ENCODE peak calls at places on chromosomes 11 and 22, in five cellular contexts. One of them, this sample, is unnamed. For H3K27me3, the result is how much of the 10 kb centered on the place peaks cover.

GRCh38 chr11:83437939-83438338 is 151.8 kb upstream of the CCDC90B start:
- DNase-seq in endodermal cell: no peak
- DNase-seq in left ventricle myocardium inferior: no peak
- DNase-seq in adrenal gland: no peak
- DNase-seq in PC-9: no peak
- DNase-seq in this sample: no peak

GRCh38 chr11:116175707-116176106 is 597.1 kb downstream of the BUD13 start:
- DNase-seq in endodermal cell: peak
- DNase-seq in PC-9: no peak
- DNase-seq in adrenal gland: no peak
- DNase-seq in left ventricle myocardium inferior: no peak
- DNase-seq in this sample: peak

GRCh38 chr11:45939836-45940235 is 17.4 kb downstream of the LARGE2 start:
- DNase-seq in adrenal gland: no peak
- DNase-seq in PC-9: no peak
- DNase-seq in left ventricle myocardium inferior: no peak
- DNase-seq in endodermal cell: no peak
- DNase-seq in this sample: no peak

GRCh38 chr11:4546876-4547275 is 1.9 kb downstream of the OR52M1 start:
- DNase-seq in endodermal cell: no peak
- DNase-seq in left ventricle myocardium inferior: no peak
- DNase-seq in adrenal gland: no peak
- DNase-seq in PC-9: no peak
- DNase-seq in this sample: no peak

GRCh38 chr11:30326114-30326783 is 3.3 kb downstream of the ARL14EP start:
- DNase-seq in endodermal cell: no peak
- DNase-seq in left ventricle myocardium inferior: no peak
- DNase-seq in PC-9: no peak
- DNase-seq in adrenal gland: no peak
- DNase-seq in this sample: no peak

GRCh38 chr11:75812542-75813040 is 2.4 kb upstream of the UVRAG start:
- DNase-seq in PC-9: peak
- DNase-seq in left ventricle myocardium inferior: no peak
- DNase-seq in adrenal gland: peak
- DNase-seq in endodermal cell: peak
- DNase-seq in this sample: no peak

GRCh38 chr11:68008381-68009337 is 1.5 kb upstream of the ALDH3B1 start:
- DNase-seq in PC-9: no peak
- DNase-seq in endodermal cell: no peak
- DNase-seq in left ventricle myocardium inferior: no peak
- DNase-seq in adrenal gland: no peak
- DNase-seq in this sample: no peak

GRCh38 chr11:68591719-68592118 is 92.6 kb upstream of the GAL start:
- DNase-seq in adrenal gland: no peak
- DNase-seq in PC-9: no peak
- DNase-seq in left ventricle myocardium inferior: no peak
- DNase-seq in endodermal cell: no peak
- DNase-seq in this sample: no peak

GRCh38 chr11:13126430-13126829 is 117.3 kb downstream of the RASSF10 start:
- DNase-seq in endodermal cell: no peak
- DNase-seq in adrenal gland: no peak
- DNase-seq in PC-9: peak
- DNase-seq in left ventricle myocardium inferior: no peak
- DNase-seq in this sample: no peak

GRCh38 chr11:66268953-66269906 is 791 bp downstream of the RAB1B start:
- DNase-seq in endodermal cell: peak
- DNase-seq in PC-9: no peak
- DNase-seq in adrenal gland: no peak
- DNase-seq in left ventricle myocardium inferior: no peak
- DNase-seq in this sample: peak

GRCh38 chr11:66646875-66647274 is 8.4 kb downstream of the RBM4 start:
- DNase-seq in PC-9: no peak
- DNase-seq in left ventricle myocardium inferior: no peak
- DNase-seq in endodermal cell: no peak
- DNase-seq in adrenal gland: no peak
- DNase-seq in this sample: no peak

GRCh38 chr22:25008666-25009065 is 56.1 kb downstream of the KIAA1671 start:
- DNase-seq in endodermal cell: no peak
- DNase-seq in PC-9: peak
- DNase-seq in left ventricle myocardium inferior: peak
- DNase-seq in adrenal gland: no peak
- DNase-seq in this sample: no peak

GRCh38 chr11:108666373-108666772 is 1.5 kb downstream of the DDX10 start:
- DNase-seq in PC-9: no peak
- DNase-seq in left ventricle myocardium inferior: no peak
- DNase-seq in endodermal cell: peak
- DNase-seq in adrenal gland: no peak
- DNase-seq in this sample: no peak

GRCh38 chr11:108709741-108710140 is 44.9 kb downstream of the DDX10 start:
- DNase-seq in adrenal gland: no peak
- DNase-seq in left ventricle myocardium inferior: no peak
- DNase-seq in PC-9: no peak
- DNase-seq in endodermal cell: no peak
- DNase-seq in this sample: no peak

GRCh38 chr11:57638005-57638760 is 11.5 kb downstream of the YPEL4 start:
- DNase-seq in PC-9: no peak
- DNase-seq in adrenal gland: peak
- DNase-seq in left ventricle myocardium inferior: peak
- DNase-seq in endodermal cell: peak
- DNase-seq in this sample: no peak

GRCh38 chr22:37529652-37530345 is 10.6 kb upstream of the CARD10 start:
- DNase-seq in endodermal cell: no peak
- DNase-seq in adrenal gland: no peak
- DNase-seq in PC-9: no peak
- DNase-seq in left ventricle myocardium inferior: no peak
- DNase-seq in this sample: no peak

GRCh38 chr11:25198704-25199103 is 701.9 kb downstream of the LUZP2 start:
- DNase-seq in PC-9: no peak
- DNase-seq in endodermal cell: no peak
- DNase-seq in adrenal gland: no peak
- DNase-seq in left ventricle myocardium inferior: no peak
- DNase-seq in this sample: no peak

GRCh38 chr11:16598906-16599305 is 139.5 kb upstream of the C11orf58 start:
- DNase-seq in adrenal gland: no peak
- DNase-seq in PC-9: no peak
- DNase-seq in left ventricle myocardium inferior: no peak
- DNase-seq in endodermal cell: no peak
- DNase-seq in this sample: no peak

GRCh38 chr11:94297967-94298576 is 6.3 kb upstream of the IZUMO1R start:
- DNase-seq in adrenal gland: no peak
- DNase-seq in endodermal cell: peak
- DNase-seq in left ventricle myocardium inferior: no peak
- DNase-seq in PC-9: no peak
- DNase-seq in this sample: no peak

GRCh38 chr11:104572279-104572678 is 326.0 kb downstream of the CASP12 start:
- DNase-seq in adrenal gland: no peak
- DNase-seq in left ventricle myocardium inferior: no peak
- DNase-seq in endodermal cell: no peak
- DNase-seq in PC-9: no peak
- DNase-seq in this sample: no peak

GRCh38 chr11:27977031-27977430 is 130.9 kb downstream of the KIF18A start:
- DNase-seq in left ventricle myocardium inferior: no peak
- DNase-seq in PC-9: no peak
- DNase-seq in adrenal gland: no peak
- DNase-seq in endodermal cell: no peak
- DNase-seq in this sample: no peak

GRCh38 chr11:46914363-46914762 is 4.0 kb downstream of the LRP4 start:
- DNase-seq in adrenal gland: peak
- DNase-seq in PC-9: no peak
- DNase-seq in left ventricle myocardium inferior: peak
- DNase-seq in endodermal cell: no peak
- DNase-seq in this sample: peak

GRCh38 chr11:32297629-32298028 is 137.7 kb downstream of the WT1 start:
- DNase-seq in left ventricle myocardium inferior: no peak
- DNase-seq in adrenal gland: no peak
- DNase-seq in endodermal cell: no peak
- DNase-seq in PC-9: peak
- DNase-seq in this sample: no peak

GRCh38 chr11:60307507-60308195 is 19.4 kb upstream of the MS4A6E start:
- DNase-seq in PC-9: no peak
- DNase-seq in endodermal cell: no peak
- DNase-seq in left ventricle myocardium inferior: no peak
- DNase-seq in adrenal gland: no peak
- DNase-seq in this sample: no peak

GRCh38 chr22:39388261-39389011 is 11.1 kb upstream of the TAB1 start:
- DNase-seq in endodermal cell: peak
- DNase-seq in adrenal gland: peak
- DNase-seq in left ventricle myocardium inferior: peak
- DNase-seq in PC-9: peak
- DNase-seq in this sample: peak

GRCh38 chr11:95924414-95924760 is 480 bp upstream of the MTMR2 start:
- DNase-seq in adrenal gland: no peak
- DNase-seq in endodermal cell: no peak
- DNase-seq in left ventricle myocardium inferior: no peak
- DNase-seq in PC-9: peak
- DNase-seq in this sample: no peak

GRCh38 chr22:40128989-40129388 is 48.7 kb upstream of the TNRC6B start:
- DNase-seq in adrenal gland: no peak
- DNase-seq in endodermal cell: no peak
- DNase-seq in PC-9: no peak
- DNase-seq in left ventricle myocardium inferior: no peak
- DNase-seq in this sample: no peak

GRCh38 chr11:20089796-20090653 is 70.2 kb downstream of the DBX1 start:
- DNase-seq in endodermal cell: peak
- DNase-seq in PC-9: no peak
- DNase-seq in left ventricle myocardium inferior: no peak
- DNase-seq in adrenal gland: peak
- DNase-seq in this sample: peak

DNA sequence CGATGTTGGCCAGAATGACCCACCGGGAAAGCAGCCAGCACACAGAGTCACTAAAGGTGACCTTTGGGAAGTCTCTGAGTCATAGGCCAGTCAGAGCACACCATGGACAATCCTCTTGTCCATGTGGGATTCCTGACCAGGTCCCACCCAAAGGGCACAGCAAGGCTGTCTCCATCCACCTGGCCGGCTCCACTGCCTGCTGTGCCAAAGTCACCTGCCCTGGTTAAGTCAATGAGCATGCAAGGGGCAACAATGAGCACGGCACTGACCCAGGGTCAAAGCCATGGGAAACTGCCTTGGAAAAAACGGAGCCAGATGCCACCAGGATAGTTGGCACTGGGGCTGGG is 49.8 kb downstream of the SHANK2 start:
- DNase-seq in adrenal gland: no peak
- DNase-seq in endodermal cell: no peak
- DNase-seq in PC-9: no peak
- DNase-seq in left ventricle myocardium inferior: no peak
- DNase-seq in this sample: no peak
- H3K27me3 ChIP-seq in adrenal gland: under half
- H3K27me3 ChIP-seq in endodermal cell: under half
- H3K27me3 ChIP-seq in PC-9: under half
- H3K27me3 ChIP-seq in left ventricle myocardium inferior: half or more
- H3K27me3 ChIP-seq in this sample: under half

GRCh38 chr11:64040684-64041267 is 5.0 kb downstream of the FLRT1 start:
- DNase-seq in left ventricle myocardium inferior: no peak
- DNase-seq in endodermal cell: peak
- DNase-seq in PC-9: no peak
- DNase-seq in adrenal gland: no peak
- DNase-seq in this sample: peak
- TF ChIP-seq CTCF in left ventricle myocardium inferior: peak
- TF ChIP-seq CTCF in endodermal cell: peak
- TF ChIP-seq CTCF in PC-9: peak
- TF ChIP-seq CTCF in adrenal gland: no peak
- TF ChIP-seq CTCF in this sample: peak

GRCh38 chr22:44944891-44945600 is 64.8 kb downstream of the PHF21B start:
- DNase-seq in endodermal cell: no peak
- DNase-seq in left ventricle myocardium inferior: no peak
- DNase-seq in adrenal gland: no peak
- DNase-seq in PC-9: no peak
- DNase-seq in this sample: no peak

GRCh38 chr22:44943701-44944324 is 66.0 kb downstream of the PHF21B start:
- DNase-seq in adrenal gland: no peak
- DNase-seq in left ventricle myocardium inferior: no peak
- DNase-seq in endodermal cell: no peak
- DNase-seq in PC-9: no peak
- DNase-seq in this sample: no peak

GRCh38 chr22:44942979-44943700 is 66.7 kb downstream of the PHF21B start:
- DNase-seq in adrenal gland: no peak
- DNase-seq in PC-9: no peak
- DNase-seq in endodermal cell: no peak
- DNase-seq in left ventricle myocardium inferior: no peak
- DNase-seq in this sample: no peak

GRCh38 chr22:44947846-44948245 is 62.0 kb downstream of the PHF21B start:
- DNase-seq in left ventricle myocardium inferior: no peak
- DNase-seq in PC-9: no peak
- DNase-seq in adrenal gland: no peak
- DNase-seq in endodermal cell: no peak
- DNase-seq in this sample: no peak

DNA sequence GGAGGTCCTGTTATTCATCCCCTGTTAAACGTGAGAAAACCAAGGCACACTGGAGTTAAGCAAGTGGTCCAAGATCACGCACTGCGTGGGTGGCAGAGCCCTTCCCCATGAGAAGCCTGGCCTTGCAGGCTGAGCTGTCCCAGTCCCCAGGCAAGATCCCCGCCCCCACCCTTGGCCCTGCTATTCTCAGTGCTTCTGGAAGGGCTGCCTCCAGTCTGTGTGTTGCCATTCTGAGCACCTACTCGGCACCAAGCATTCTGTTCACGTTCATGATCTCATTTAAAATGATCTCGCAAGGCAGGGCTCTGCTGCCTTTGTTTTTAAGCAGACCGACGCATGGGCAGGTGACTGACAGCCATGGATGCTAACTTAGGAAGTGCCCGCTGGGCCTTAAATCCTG is 62.8 kb downstream of the PHF21B start:
- DNase-seq in adrenal gland: no peak
- DNase-seq in left ventricle myocardium inferior: no peak
- DNase-seq in endodermal cell: no peak
- DNase-seq in PC-9: no peak
- DNase-seq in this sample: no peak
- H3K27me3 ChIP-seq in adrenal gland: under half
- H3K27me3 ChIP-seq in left ventricle myocardium inferior: under half
- H3K27me3 ChIP-seq in endodermal cell: under half
- H3K27me3 ChIP-seq in PC-9: half or more
- H3K27me3 ChIP-seq in this sample: under half

DNA sequence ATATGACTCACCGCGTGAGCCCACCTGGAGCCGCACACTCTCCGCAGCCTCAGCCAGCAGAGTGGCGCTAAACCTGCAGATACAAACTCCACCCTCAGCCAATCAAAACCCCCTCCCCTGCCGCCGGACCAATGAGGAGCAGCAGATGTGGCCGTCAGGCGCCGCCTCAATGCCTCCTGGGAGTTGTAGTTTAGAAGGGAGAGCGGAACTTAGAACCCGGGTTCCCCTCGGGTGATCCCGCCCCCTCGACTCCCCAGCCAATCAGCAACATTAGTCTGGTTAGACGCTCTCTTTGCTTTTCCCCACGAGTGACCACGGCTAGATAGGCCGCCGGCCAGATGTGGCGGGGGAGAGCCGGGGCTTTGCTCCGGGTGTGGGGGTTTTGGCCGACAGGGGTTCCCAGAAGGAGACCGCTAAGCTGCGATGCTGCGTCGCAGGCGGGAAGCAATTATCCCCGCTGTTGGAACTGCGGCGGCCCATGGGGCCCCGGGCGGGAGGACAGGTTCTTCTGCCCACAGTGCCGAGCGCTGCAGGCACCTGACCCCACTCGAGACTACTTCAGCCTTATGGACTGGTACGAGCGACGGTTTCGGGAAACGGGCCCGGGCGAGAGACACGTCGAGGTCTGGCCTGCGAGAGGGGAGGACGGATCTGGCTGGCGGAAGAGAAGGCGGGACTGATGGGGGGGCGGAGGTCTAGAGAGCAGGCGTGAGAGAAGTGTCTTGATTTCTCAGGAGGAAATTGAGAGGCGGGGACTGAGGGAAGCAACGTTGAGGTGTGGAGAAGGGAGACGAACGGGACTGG is at the start of the genes CHEK2 and HSCB:
- DNase-seq in adrenal gland: peak
- DNase-seq in endodermal cell: peak
- DNase-seq in PC-9: peak
- DNase-seq in left ventricle myocardium inferior: peak
- DNase-seq in this sample: peak
- TF ChIP-seq CTCF in adrenal gland: no peak
- TF ChIP-seq CTCF in endodermal cell: peak
- TF ChIP-seq CTCF in PC-9: no peak
- TF ChIP-seq CTCF in left ventricle myocardium inferior: peak
- TF ChIP-seq CTCF in this sample: no peak